ENCODE peak calls at places on chromosome 12, in eight cellular contexts. One of them, this sample, is unnamed.

GRCh38 chr12:11085419-11085818 is 6.7 kb downstream of the TAS2R43 start:
- DNase-seq in B cell: no peak
- DNase-seq in fibroblast of pulmonary artery: peak; percentile 64
- DNase-seq in CD8-positive, alpha-beta T cell: no peak
- DNase-seq in nephron progenitor cell: no peak
- DNase-seq in left ventricle myocardium inferior: no peak
- DNase-seq in lung: no peak
- DNase-seq in endothelial cell: no peak
- DNase-seq in this sample: peak; percentile 8

GRCh38 chr12:87960557-87960956 is 68.6 kb downstream of the C12orf50 start:
- DNase-seq in B cell: no peak
- DNase-seq in fibroblast of pulmonary artery: no peak
- DNase-seq in CD8-positive, alpha-beta T cell: no peak
- DNase-seq in nephron progenitor cell: no peak
- DNase-seq in left ventricle myocardium inferior: no peak
- DNase-seq in lung: no peak
- DNase-seq in endothelial cell: no peak
- DNase-seq in this sample: no peak

GRCh38 chr12:93442411-93443340 is 929 bp upstream of the UBE2N start:
- DNase-seq in B cell: no peak
- DNase-seq in fibroblast of pulmonary artery: no peak
- DNase-seq in CD8-positive, alpha-beta T cell: no peak
- DNase-seq in nephron progenitor cell: no peak
- DNase-seq in left ventricle myocardium inferior: no peak
- DNase-seq in lung: no peak
- DNase-seq in endothelial cell: no peak
- DNase-seq in this sample: no peak

GRCh38 chr12:68297929-68298328 is 34.2 kb downstream of the MDM1 start:
- DNase-seq in B cell: no peak
- DNase-seq in fibroblast of pulmonary artery: no peak
- DNase-seq in CD8-positive, alpha-beta T cell: no peak
- DNase-seq in nephron progenitor cell: no peak
- DNase-seq in left ventricle myocardium inferior: no peak
- DNase-seq in lung: no peak
- DNase-seq in endothelial cell: no peak
- DNase-seq in this sample: no peak

GRCh38 chr12:93540506-93540905 is 32.0 kb upstream of the SOCS2 start:
- DNase-seq in B cell: no peak
- DNase-seq in fibroblast of pulmonary artery: peak; percentile 26
- DNase-seq in CD8-positive, alpha-beta T cell: no peak
- DNase-seq in nephron progenitor cell: no peak
- DNase-seq in left ventricle myocardium inferior: no peak
- DNase-seq in lung: peak; percentile 5
- DNase-seq in endothelial cell: no peak
- DNase-seq in this sample: no peak

GRCh38 chr12:67638694-67639093 is 9.9 kb upstream of the DYRK2 start:
- DNase-seq in B cell: no peak
- DNase-seq in fibroblast of pulmonary artery: no peak
- DNase-seq in CD8-positive, alpha-beta T cell: no peak
- DNase-seq in nephron progenitor cell: no peak
- DNase-seq in left ventricle myocardium inferior: no peak
- DNase-seq in lung: no peak
- DNase-seq in endothelial cell: no peak
- DNase-seq in this sample: no peak

GRCh38 chr12:55932546-55932919 is 1.6 kb downstream of the DGKA start:
- DNase-seq in B cell: peak; percentile 72
- DNase-seq in fibroblast of pulmonary artery: peak; percentile 57
- DNase-seq in CD8-positive, alpha-beta T cell: peak; percentile 49
- DNase-seq in nephron progenitor cell: no peak
- DNase-seq in left ventricle myocardium inferior: no peak
- DNase-seq in lung: no peak
- DNase-seq in endothelial cell: no peak
- DNase-seq in this sample: peak; percentile 56

GRCh38 chr12:113135178-113136127 is at the start of gene RASAL1:
- DNase-seq in B cell: peak; percentile 60
- DNase-seq in fibroblast of pulmonary artery: no peak
- DNase-seq in CD8-positive, alpha-beta T cell: peak; percentile 51
- DNase-seq in nephron progenitor cell: peak; percentile 73
- DNase-seq in left ventricle myocardium inferior: no peak
- DNase-seq in lung: no peak
- DNase-seq in endothelial cell: peak; percentile 54
- DNase-seq in this sample: peak; percentile 87

GRCh38 chr12:88805692-88806091 is 225.4 kb upstream of the KITLG start:
- DNase-seq in B cell: no peak
- DNase-seq in fibroblast of pulmonary artery: no peak
- DNase-seq in CD8-positive, alpha-beta T cell: no peak
- DNase-seq in nephron progenitor cell: no peak
- DNase-seq in left ventricle myocardium inferior: no peak
- DNase-seq in lung: no peak
- DNase-seq in endothelial cell: no peak
- DNase-seq in this sample: no peak

GRCh38 chr12:110543965-110544364 is 39.2 kb downstream of the PPTC7 start:
- DNase-seq in B cell: no peak
- DNase-seq in fibroblast of pulmonary artery: no peak
- DNase-seq in CD8-positive, alpha-beta T cell: no peak
- DNase-seq in nephron progenitor cell: no peak
- DNase-seq in left ventricle myocardium inferior: no peak
- DNase-seq in lung: no peak
- DNase-seq in endothelial cell: no peak
- DNase-seq in this sample: no peak
- TF ChIP-seq CTCF in B cell: no peak
- TF ChIP-seq CTCF in fibroblast of pulmonary artery: no peak
- TF ChIP-seq CTCF in CD8-positive, alpha-beta T cell: no peak
- TF ChIP-seq CTCF in nephron progenitor cell: no peak
- TF ChIP-seq CTCF in left ventricle myocardium inferior: no peak
- TF ChIP-seq CTCF in lung: no peak
- TF ChIP-seq CTCF in endothelial cell: no peak
- TF ChIP-seq CTCF in this sample: no peak

DNA sequence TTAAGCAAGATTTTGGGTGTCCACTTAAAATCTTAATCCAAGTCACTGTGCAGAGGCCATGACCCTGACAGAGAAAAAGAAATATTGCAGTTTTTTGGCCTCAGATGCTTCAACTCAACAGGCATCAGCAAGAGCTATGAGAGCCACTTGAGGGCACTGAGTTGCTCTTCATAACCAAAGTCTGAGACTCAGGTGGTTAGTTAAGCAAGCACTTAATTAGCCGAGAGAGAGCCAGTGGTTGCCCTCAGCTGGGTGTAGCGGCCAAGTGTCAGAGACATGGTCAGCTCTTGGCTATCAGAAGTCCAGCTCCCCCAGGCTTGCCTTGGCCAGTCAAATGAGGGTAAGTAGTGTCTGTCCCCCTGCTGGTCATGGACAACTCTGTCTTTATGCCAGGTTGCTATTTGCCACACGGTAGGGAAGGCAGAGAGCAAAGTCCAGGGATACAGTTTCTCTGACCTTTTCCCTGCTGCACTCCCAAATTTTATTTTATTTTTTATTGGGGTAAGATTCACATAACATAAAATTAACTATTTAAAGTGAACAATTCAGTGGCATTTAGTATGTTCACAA is 9.0 kb upstream of the KRT71 start:
- DNase-seq in B cell: no peak
- DNase-seq in fibroblast of pulmonary artery: peak; percentile 15
- DNase-seq in CD8-positive, alpha-beta T cell: no peak
- DNase-seq in nephron progenitor cell: no peak
- DNase-seq in left ventricle myocardium inferior: no peak
- DNase-seq in lung: peak; percentile 47
- DNase-seq in endothelial cell: no peak
- DNase-seq in this sample: no peak
- TF ChIP-seq CTCF in B cell: no peak
- TF ChIP-seq CTCF in fibroblast of pulmonary artery: peak; percentile 34
- TF ChIP-seq CTCF in CD8-positive, alpha-beta T cell: no peak
- TF ChIP-seq CTCF in nephron progenitor cell: no peak
- TF ChIP-seq CTCF in left ventricle myocardium inferior: peak; percentile 25
- TF ChIP-seq CTCF in lung: no peak
- TF ChIP-seq CTCF in endothelial cell: peak; percentile 49
- TF ChIP-seq CTCF in this sample: no peak

DNA sequence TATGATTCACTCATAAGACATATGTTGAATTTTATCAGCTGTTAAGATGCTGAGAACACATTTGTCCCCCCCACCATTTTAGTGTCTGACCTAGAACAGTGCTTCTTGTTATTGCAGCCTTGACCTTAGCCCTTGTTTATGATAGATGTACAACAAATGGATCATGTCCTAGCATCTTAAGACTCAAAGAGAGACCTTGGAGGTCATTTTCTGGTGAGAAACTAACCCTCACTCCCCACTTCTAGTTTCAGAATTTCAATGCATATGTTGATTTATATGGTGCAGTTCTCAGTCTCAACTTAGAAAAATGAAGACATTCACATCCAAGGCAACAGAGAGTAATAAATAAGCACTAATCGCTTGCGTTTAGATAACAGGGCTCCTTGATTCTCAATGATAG is 391.2 kb downstream of the AEBP2 start:
- DNase-seq in B cell: no peak
- DNase-seq in fibroblast of pulmonary artery: no peak
- DNase-seq in CD8-positive, alpha-beta T cell: no peak
- DNase-seq in nephron progenitor cell: no peak
- DNase-seq in left ventricle myocardium inferior: no peak
- DNase-seq in lung: no peak
- DNase-seq in endothelial cell: no peak
- DNase-seq in this sample: peak; percentile 26
- TF ChIP-seq CTCF in B cell: no peak
- TF ChIP-seq CTCF in fibroblast of pulmonary artery: no peak
- TF ChIP-seq CTCF in CD8-positive, alpha-beta T cell: no peak
- TF ChIP-seq CTCF in nephron progenitor cell: no peak
- TF ChIP-seq CTCF in left ventricle myocardium inferior: no peak
- TF ChIP-seq CTCF in lung: no peak
- TF ChIP-seq CTCF in endothelial cell: no peak
- TF ChIP-seq CTCF in this sample: no peak

DNA sequence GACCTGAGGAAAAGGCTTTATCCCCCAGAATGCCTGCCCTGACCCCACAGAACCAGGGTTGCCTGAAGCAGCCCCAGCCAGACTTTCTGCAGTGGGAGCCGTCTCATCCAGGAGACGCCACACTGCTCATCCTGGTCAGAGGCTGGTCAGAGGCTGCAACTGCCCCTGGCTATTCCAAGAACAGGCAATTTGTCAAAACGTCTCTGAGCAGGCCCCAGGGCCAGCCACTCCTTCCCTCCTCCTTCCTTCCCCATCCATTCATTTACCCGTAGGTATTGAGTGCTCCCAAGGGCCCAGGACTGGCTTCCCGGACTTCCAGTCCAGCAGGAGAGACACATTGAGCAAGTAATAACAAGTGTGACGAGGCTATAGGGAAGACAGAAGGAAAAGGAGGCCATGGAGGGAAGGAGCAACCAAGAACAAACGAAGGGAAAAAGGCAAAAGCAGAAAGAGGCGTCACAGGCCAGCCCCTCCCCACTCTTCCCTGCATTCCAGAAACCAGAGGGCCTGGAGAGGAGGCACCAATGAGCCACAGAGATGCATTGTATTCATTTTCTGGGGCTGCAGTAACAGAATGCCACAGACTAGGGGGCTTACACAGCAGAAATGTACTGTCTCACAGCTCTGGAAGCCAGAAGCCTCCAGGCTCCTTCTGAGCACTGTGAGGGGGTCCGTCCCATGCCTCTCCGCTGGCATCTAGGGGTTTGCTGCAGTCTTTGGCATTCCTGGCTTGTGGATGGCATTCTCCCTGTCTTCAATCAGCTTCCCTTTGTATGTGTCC is 21.0 kb upstream of the CD9 start:
- DNase-seq in B cell: no peak
- DNase-seq in fibroblast of pulmonary artery: peak; percentile 58
- DNase-seq in CD8-positive, alpha-beta T cell: no peak
- DNase-seq in nephron progenitor cell: peak; percentile 38
- DNase-seq in left ventricle myocardium inferior: no peak
- DNase-seq in lung: no peak
- DNase-seq in endothelial cell: no peak
- DNase-seq in this sample: no peak
- TF ChIP-seq CTCF in B cell: no peak
- TF ChIP-seq CTCF in fibroblast of pulmonary artery: peak; percentile 26
- TF ChIP-seq CTCF in CD8-positive, alpha-beta T cell: no peak
- TF ChIP-seq CTCF in nephron progenitor cell: peak; percentile 9
- TF ChIP-seq CTCF in left ventricle myocardium inferior: no peak
- TF ChIP-seq CTCF in lung: no peak
- TF ChIP-seq CTCF in endothelial cell: no peak
- TF ChIP-seq CTCF in this sample: no peak

This sample was measured in GM13976.